ENCODE peak calls at places on chromosomes 4 and X, in six cellular contexts. H, F, U, L, O and S are unnamed samples.

GRCh38 chrX:118614150-118614549 is 113.3 kb upstream of the IL13RA1 start:
- DNase-seq in H (no peak), F (no peak), U (no peak), L (no peak), O (no peak), S (no peak)

GRCh38 chrX:13334491-13334890 is 14.6 kb upstream of the ATXN3L start:
- DNase-seq in H (no peak), F (peak; percentile 21), U (no peak), L (no peak), O (peak; percentile 14), S (no peak)

GRCh38 chr4:7332216-7333023 is 102.3 kb downstream of the PSAPL1 start:
- DNase-seq in H (peak; percentile 55), F (peak; percentile 85), U (peak; percentile 46), L (peak; percentile 42), O (peak; percentile 90), S (peak; percentile 49)

GRCh38 chr4:71011451-71011850 is 18.0 kb downstream of the DCK start:
- DNase-seq in H (no peak), F (no peak), U (no peak), L (no peak), O (no peak), S (no peak)

GRCh38 chr4:1477045-1477905 is 71.0 kb upstream of the NKX1-1 start:
- DNase-seq in H (no peak), F (no peak), U (no peak), L (no peak), O (no peak), S (no peak)

GRCh38 chr4:83150563-83151330 is 36.2 kb upstream of the PLAC8 start:
- DNase-seq in H (no peak), F (peak; percentile 63), U (no peak), L (no peak), O (peak; percentile 13), S (peak; percentile 8)

GRCh38 chrX:136999021-136999420 is 34.8 kb downstream of the GPR101 start:
- DNase-seq in H (no peak), F (no peak), U (no peak), L (no peak), O (no peak), S (peak; percentile 4)

GRCh38 chr4:169050308-169050707 is 40.3 kb upstream of the CBR4 start:
- DNase-seq in H (no peak), F (peak; percentile 65), U (no peak), L (no peak), O (peak; percentile 17), S (no peak)

GRCh38 chr4:128232719-128233118 is 54.9 kb downstream of the PGRMC2 start:
- DNase-seq in H (no peak), F (no peak), U (no peak), L (no peak), O (no peak), S (no peak)

GRCh38 chr4:119942806-119943205 is 123.8 kb downstream of the MAD2L1 start:
- DNase-seq in H (no peak), F (no peak), U (no peak), L (no peak), O (peak; percentile 26), S (peak; percentile 1)

GRCh38 chrX:346034-346813 is 27.6 kb upstream of the GTPBP6 start:
- DNase-seq in H (no peak), F (no peak), U (no peak), L (no peak), O (no peak), S (no peak)

GRCh38 chr4:6900956-6901355 is 8.7 kb upstream of the TBC1D14 start:
- DNase-seq in H (no peak), F (no peak), U (no peak), L (no peak), O (no peak), S (no peak)

GRCh38 chr4:84809946-84810345 is 156.5 kb downstream of the WDFY3 start:
- DNase-seq in H (no peak), F (no peak), U (no peak), L (no peak), O (no peak), S (no peak)

GRCh38 chr4:3340703-3341088 is 47.9 kb downstream of the RGS12 start:
- DNase-seq in H (no peak), F (no peak), U (peak; percentile 44), L (no peak), O (no peak), S (no peak)

GRCh38 chrX:150831863-150832262 is 66.6 kb downstream of the CD99L2 start:
- DNase-seq in H (no peak), F (no peak), U (no peak), L (no peak), O (no peak), S (no peak)

GRCh38 chr4:152188801-152189200 is 347.1 kb downstream of the FBXW7 start:
- DNase-seq in H (no peak), F (no peak), U (no peak), L (no peak), O (no peak), S (no peak)

GRCh38 chr4:113394730-113395530 is 345.5 kb downstream of the ANK2 start:
- DNase-seq in H (no peak), F (peak; percentile 92), U (peak; percentile 24), L (peak; percentile 70), O (peak; percentile 93), S (peak; percentile 89)

GRCh38 chr4:141810038-141810701 is 173.8 kb downstream of the IL15 start:
- DNase-seq in H (no peak), F (no peak), U (no peak), L (no peak), O (no peak), S (no peak)

GRCh38 chr4:97761760-97762512 is 381.3 kb downstream of the STPG2 start:
- DNase-seq in H (no peak), F (peak; percentile 36), U (no peak), L (no peak), O (no peak), S (no peak)

GRCh38 chr4:48008021-48008596 is 8.4 kb downstream of the CNGA1 start:
- DNase-seq in H (no peak), F (no peak), U (no peak), L (no peak), O (peak; percentile 11), S (peak; percentile 14)

GRCh38 chr4:80079255-80079923 is 6.4 kb upstream of the ANTXR2 start:
- DNase-seq in H (no peak), F (no peak), U (no peak), L (no peak), O (no peak), S (no peak)

GRCh38 chrX:50903387-50904027 is 7.0 kb upstream of the BMP15 start:
- DNase-seq in H (no peak), F (peak; percentile 48), U (no peak), L (no peak), O (peak; percentile 62), S (peak; percentile 38)

GRCh38 chr4:148453833-148454232 is 11.6 kb upstream of the NR3C2 start:
- DNase-seq in H (no peak), F (no peak), U (no peak), L (no peak), O (no peak), S (no peak)

GRCh38 chr4:142874684-142875083 is 28.6 kb upstream of the INPP4B start:
- DNase-seq in H (no peak), F (no peak), U (no peak), L (no peak), O (no peak), S (no peak)
- TF ChIP-seq CTCF in H (no peak), F (no peak), U (no peak), L (no peak), O (no peak), S (no peak)

GRCh38 chrX:107628662-107629532 is 587 bp downstream of the PRPS1 start:
- DNase-seq in H (no peak), F (peak; percentile 30), U (no peak), L (no peak), O (peak; percentile 23), S (peak; percentile 24)

GRCh38 chrX:107629533-107629909 is 1.2 kb downstream of the PRPS1 start:
- DNase-seq in H (no peak), F (peak; percentile 29), U (no peak), L (no peak), O (peak; percentile 53), S (peak; percentile 42)

GRCh38 chrX:107626916-107627315 is 1.4 kb upstream of the PRPS1 start:
- DNase-seq in H (no peak), F (no peak), U (no peak), L (no peak), O (no peak), S (no peak)

GRCh38 chrX:107626481-107626880 is 1.8 kb upstream of the PRPS1 start:
- DNase-seq in H (no peak), F (no peak), U (no peak), L (no peak), O (no peak), S (no peak)

DNA sequence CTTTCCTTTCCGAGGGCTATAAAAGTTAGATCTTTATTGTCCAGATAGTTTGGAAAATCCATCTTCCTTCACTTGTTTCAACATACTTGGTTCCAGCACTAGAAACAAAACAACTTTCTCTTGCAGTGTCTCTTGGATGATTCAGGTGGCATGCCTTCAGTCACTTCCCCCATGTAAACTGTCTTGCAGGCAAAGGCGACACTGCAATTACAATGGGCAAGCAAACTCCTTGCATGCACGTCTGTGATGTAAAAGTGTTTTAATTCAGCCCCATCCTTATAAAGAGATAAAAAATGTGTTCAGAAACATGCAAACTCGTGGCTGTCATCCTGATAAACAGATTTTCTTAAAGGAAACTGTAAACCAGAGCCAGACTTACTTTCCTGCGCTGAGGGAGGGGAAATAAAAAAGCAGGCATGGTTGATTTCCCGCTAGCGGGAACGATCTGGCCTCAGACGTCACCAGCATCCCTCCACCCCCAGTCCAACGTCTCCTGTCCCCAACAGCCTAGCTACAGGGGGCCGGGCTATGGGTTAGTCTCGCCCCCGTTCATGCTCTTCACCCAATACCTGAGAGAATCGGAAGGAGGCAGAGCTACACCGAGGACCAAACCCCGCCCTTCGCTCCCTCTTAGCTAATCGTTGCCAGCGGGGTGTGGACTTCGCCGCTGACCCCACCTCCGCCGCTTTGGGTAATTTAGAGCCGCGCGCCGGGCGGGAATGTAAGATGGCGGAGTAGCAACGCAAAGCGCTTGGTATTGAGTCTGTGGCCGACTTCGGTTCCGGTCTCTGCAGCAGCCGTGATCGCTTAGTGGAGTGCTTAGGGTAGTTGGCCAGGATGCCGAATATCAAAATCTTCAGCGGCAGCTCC is at the start of gene PRPS1:
- DNase-seq in H (peak; percentile 81), F (peak; percentile 96), U (peak; percentile 88), L (peak; percentile 71), O (peak; percentile 94), S (peak; percentile 94)
- H3K4me3 ChIP-seq in H (peak within 1 kb of the TSS; percentile 54), F (peak within 1 kb of the TSS; percentile 86), U (peak within 1 kb of the TSS; percentile 79), L (peak within 1 kb of the TSS; percentile 72), O (peak within 1 kb of the TSS; percentile 74), S (peak within 1 kb of the TSS; percentile 76)

GRCh38 chrX:41692162-41692749 is 3.5 kb downstream of the GPR34 start:
- DNase-seq in H (no peak), F (peak; percentile 86), U (no peak), L (peak; percentile 52), O (peak; percentile 79), S (peak; percentile 84)

GRCh38 chrX:41695464-41695863 is 6.7 kb downstream of the GPR34 start:
- DNase-seq in H (no peak), F (no peak), U (no peak), L (no peak), O (peak; percentile 20), S (peak; percentile 17)

GRCh38 chrX:41689711-41690110 is 938 bp downstream of the GPR34 start:
- DNase-seq in H (no peak), F (peak; percentile 14), U (no peak), L (no peak), O (peak; percentile 62), S (peak; percentile 18)

GRCh38 chrX:41688835-41689234 is at the start of gene GPR34:
- DNase-seq in H (no peak), F (no peak), U (no peak), L (no peak), O (no peak), S (no peak)

GRCh38 chrX:41693024-41693423 is 4.3 kb downstream of the GPR34 start:
- DNase-seq in H (no peak), F (no peak), U (no peak), L (no peak), O (no peak), S (no peak)
- TF ChIP-seq CTCF in H (no peak), F (no peak), U (no peak), L (no peak), O (no peak), S (no peak)

GRCh38 chr4:188811116-188811515 is 671.9 kb downstream of the TRIML1 start:
- DNase-seq in H (no peak), F (no peak), U (no peak), L (no peak), O (no peak), S (no peak)
- H3K4me3 ChIP-seq in H (no peak overlapping the region), F (no peak overlapping the region), U (no peak overlapping the region), L (no peak overlapping the region), O (no peak overlapping the region), S (no peak overlapping the region)